ENCODE peak calls at places on chromosomes 2 and 18, in six cellular contexts. N is HCT116, Y is SK-N-SH, C is K562, J is H1, W is HepG2. D is an unnamed sample.

GRCh38 chr2:45699032-45699658 is 47.7 kb downstream of the PRKCE start:
- DNase-seq in J (no peak), W (no peak), C (no peak), Y (no peak), N (no peak), D (no peak)

GRCh38 chr2:2536416-2537056 is 205.5 kb upstream of the MYT1L start:
- DNase-seq in J (no peak), Y (no peak), C (no peak), N (no peak), W (peak; percentile 86), D (no peak)

GRCh38 chr2:6773694-6774044 is 92.0 kb downstream of the CMPK2 start:
- DNase-seq in N (no peak), J (no peak), W (no peak), C (no peak), Y (no peak), D (no peak)

GRCh38 chr18:2960983-2961696 is 51.8 kb downstream of the LPIN2 start:
- DNase-seq in N (no peak), J (no peak), Y (no peak), C (no peak), W (no peak), D (no peak)

GRCh38 chr2:153963247-153963646 is 91.5 kb downstream of the GALNT13 start:
- DNase-seq in C (no peak), J (no peak), Y (no peak), W (no peak), N (no peak), D (no peak)

GRCh38 chr18:76484749-76485387 is 10.2 kb downstream of the ZNF516 start:
- DNase-seq in J (no peak), W (no peak), C (no peak), N (no peak), Y (no peak), D (no peak)

GRCh38 chr2:12167525-12168317 is 421.3 kb downstream of the LPIN1 start:
- DNase-seq in W (peak; percentile 60), C (peak; percentile 62), N (no peak), Y (peak; percentile 46), J (peak; percentile 58), D (no peak)

GRCh38 chr18:48573632-48574293 is 34.9 kb downstream of the CTIF start:
- DNase-seq in W (peak; percentile 12), Y (no peak), J (peak; percentile 62), C (peak; percentile 61), N (no peak), D (no peak)

GRCh38 chr2:16948073-16948472 is 282.4 kb upstream of the CYRIA start:
- DNase-seq in N (no peak), Y (no peak), C (peak; percentile 12), W (no peak), J (no peak), D (no peak)

GRCh38 chr2:233017947-233018346 is 4.9 kb upstream of the NGEF start:
- DNase-seq in Y (no peak), W (no peak), J (no peak), C (no peak), N (no peak), D (no peak)

GRCh38 chr2:128644745-128645256 is 326.1 kb upstream of the HS6ST1 start:
- DNase-seq in C (no peak), W (no peak), Y (no peak), N (no peak), J (peak; percentile 74), D (no peak)

GRCh38 chr2:39499336-39499735 is 62.3 kb upstream of the MAP4K3 start:
- DNase-seq in W (no peak), C (no peak), Y (no peak), J (no peak), N (no peak), D (no peak)

GRCh38 chr18:1018211-1018651 is 113.6 kb downstream of the ADCYAP1 start:
- DNase-seq in C (no peak), N (no peak), Y (no peak), W (no peak), J (no peak), D (no peak)

GRCh38 chr2:222364280-222364895 is 60.0 kb upstream of the SGPP2 start:
- DNase-seq in N (no peak), Y (no peak), C (no peak), J (no peak), W (no peak), D (no peak)

GRCh38 chr18:25164837-25165791 is 186.9 kb downstream of the ZNF521 start:
- DNase-seq in W (peak; percentile 2), J (no peak), Y (no peak), N (no peak), C (no peak), D (no peak)

GRCh38 chr2:171522804-171523338 is 597 bp downstream of the CYBRD1 start:
- DNase-seq in W (no peak), Y (no peak), J (no peak), C (peak; percentile 64), N (no peak), D (peak; percentile 21)

GRCh38 chr18:75644871-75645270 is 217.4 kb upstream of the SMIM21 start:
- DNase-seq in N (no peak), W (no peak), J (no peak), C (no peak), Y (no peak), D (no peak)

GRCh38 chr18:9595197-9595596 is 19.2 kb downstream of the PPP4R1 start:
- DNase-seq in C (no peak), W (no peak), J (no peak), N (no peak), Y (no peak), D (no peak)

GRCh38 chr2:63189026-63189425 is 138.4 kb downstream of the OTX1 start:
- DNase-seq in Y (peak; percentile 26), C (peak; percentile 65), J (peak; percentile 73), N (peak; percentile 54), W (peak; percentile 71), D (peak; percentile 68)

GRCh38 chr2:212177724-212178123 is 360.9 kb downstream of the ERBB4 start:
- DNase-seq in C (no peak), W (peak; percentile 3), Y (no peak), N (peak; percentile 6), J (no peak), D (no peak)

GRCh38 chr18:61400714-61401113 is 67.5 kb downstream of the CDH20 start:
- DNase-seq in J (no peak), W (no peak), N (no peak), Y (no peak), C (no peak), D (no peak)

GRCh38 chr2:221671515-221671914 is 99.4 kb upstream of the EPHA4 start:
- DNase-seq in W (no peak), N (no peak), Y (no peak), C (no peak), J (no peak), D (no peak)

GRCh38 chr18:7945882-7946281 is 378.8 kb downstream of the PTPRM start:
- DNase-seq in C (no peak), W (peak; percentile 33), J (no peak), Y (no peak), N (no peak), D (no peak)

GRCh38 chr2:24836706-24837105 is 43.5 kb downstream of the CENPO start:
- DNase-seq in N (no peak), Y (no peak), W (no peak), C (no peak), J (no peak), D (no peak)

GRCh38 chr18:10462597-10462996 is 8.2 kb downstream of the APCDD1 start:
- DNase-seq in C (no peak), Y (no peak), J (no peak), W (no peak), N (no peak), D (no peak)

GRCh38 chr2:120669121-120669952 is 66.3 kb upstream of the GLI2 start:
- DNase-seq in J (peak; percentile 78), W (peak; percentile 79), Y (peak; percentile 75), N (peak; percentile 38), C (no peak), D (no peak)

GRCh38 chr2:85668009-85668856 is at the start of gene SFTPB:
- DNase-seq in J (no peak), W (no peak), N (no peak), C (no peak), Y (no peak), D (no peak)

GRCh38 chr2:2843969-2844548 is 513.0 kb upstream of the MYT1L start:
- DNase-seq in J (no peak), Y (no peak), N (peak; percentile 7), W (peak; percentile 15), C (peak; percentile 14), D (no peak)

GRCh38 chr2:53422979-53423378 is 344.6 kb upstream of the CHAC2 start:
- DNase-seq in J (peak; percentile 59), W (peak; percentile 50), C (peak; percentile 26), Y (peak; percentile 8), N (peak; percentile 44), D (peak; percentile 63)

GRCh38 chr2:234521536-234521935 is 24.7 kb upstream of the ARL4C start:
- DNase-seq in Y (no peak), C (no peak), W (no peak), J (no peak), N (no peak), D (no peak)
- TF ChIP-seq JUND in Y (no peak), C (no peak), W (no peak), J (no peak), N (no peak), D (no peak)

DNA sequence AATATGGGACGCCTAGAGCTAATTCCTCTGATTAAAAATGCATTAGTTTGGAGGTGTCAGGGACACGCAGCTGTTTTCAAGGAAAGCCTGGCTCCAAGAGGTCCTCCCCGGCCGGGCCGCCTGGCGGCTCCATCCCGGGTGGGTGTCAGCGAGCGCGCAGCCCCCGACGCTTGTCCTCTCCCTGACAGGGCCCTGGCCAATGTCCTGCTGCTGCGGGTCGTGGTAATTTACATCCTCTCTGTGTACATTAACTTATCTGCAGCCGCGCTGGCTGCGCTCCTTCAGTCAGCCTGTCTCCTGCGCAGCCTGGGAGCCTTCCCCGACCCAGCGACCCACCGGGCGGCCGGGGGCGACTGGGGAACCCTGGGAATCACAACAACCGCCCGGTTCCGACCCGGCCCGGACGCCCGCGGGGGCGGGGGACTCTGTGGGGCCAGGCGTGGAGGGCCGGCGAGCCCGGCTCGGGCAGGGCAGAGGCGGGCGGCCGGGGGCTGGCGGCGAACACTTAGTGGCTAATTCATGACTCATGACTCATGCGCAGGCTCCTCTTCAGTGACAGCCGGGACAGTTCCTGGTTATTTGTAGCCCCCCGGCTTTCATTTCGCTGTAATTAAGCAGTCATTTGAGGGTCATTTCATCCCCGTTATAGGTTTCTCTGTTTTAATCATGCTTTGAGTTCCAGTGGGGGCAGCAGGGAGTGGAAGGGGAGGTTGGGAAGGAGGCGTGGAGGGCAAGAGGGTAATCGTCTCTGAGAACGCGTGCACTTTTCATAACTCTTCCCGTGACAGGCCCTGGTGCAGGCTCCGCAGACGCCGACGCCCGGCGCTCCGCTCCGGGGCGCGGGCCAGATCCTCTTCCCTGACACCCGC is 141.9 kb upstream of the CTAGE1 start:
- DNase-seq in N (no peak), J (peak; percentile 61), Y (peak; percentile 74), W (peak; percentile 35), C (peak; percentile 85), D (peak; percentile 39)
- TF ChIP-seq JUND in N (no peak), J (peak; percentile 72), Y (no peak), W (no peak), C (peak; percentile 70), D (no peak)

GRCh38 chr2:236085647-236086046 is 82.5 kb downstream of the GBX2 start:
- DNase-seq in J (no peak), Y (peak; percentile 67), C (no peak), N (no peak), W (no peak), D (no peak)
- TF ChIP-seq JUND in J (no peak), Y (no peak), C (no peak), N (no peak), W (no peak), D (no peak)

DNA sequence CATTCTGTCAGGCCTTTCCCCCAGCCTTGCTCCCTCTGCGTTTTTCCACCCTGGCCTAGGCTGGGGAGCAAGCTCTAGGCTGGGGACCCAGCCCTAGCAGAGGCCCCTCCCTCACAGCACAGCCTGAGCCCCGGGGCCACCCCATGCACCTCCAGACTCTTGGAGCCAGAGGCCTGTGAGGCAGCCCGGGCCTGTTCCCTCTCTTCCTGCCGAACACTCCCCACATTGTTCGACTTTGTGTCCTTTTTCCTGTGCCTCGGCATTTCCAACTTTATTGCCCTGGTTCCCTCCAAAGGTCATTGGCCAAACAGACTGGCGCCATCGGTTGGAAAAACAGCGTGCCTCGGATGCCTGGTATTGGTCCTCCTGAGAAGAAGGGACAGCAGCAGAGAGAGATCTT is 79.7 kb downstream of the HS1BP3 start:
- DNase-seq in J (no peak), Y (no peak), W (no peak), N (no peak), C (no peak), D (no peak)
- TF ChIP-seq JUND in J (no peak), Y (no peak), W (no peak), N (no peak), C (no peak), D (no peak)